ENCODE peak calls at places on chromosomes 4 and X, in seven cellular contexts. X, P, W, N, I, Y and V are unnamed samples.

GRCh38 chr4:1706358-1706757 is 5.8 kb downstream of the SLBP start:
- DNase-seq in X (no peak), P (no peak), W (no peak), N (no peak), I (no peak), Y (no peak), V (no peak)

GRCh38 chr4:88134536-88135361 is 23.7 kb downstream of the ABCG2 start:
- DNase-seq in X (no peak), P (no peak), W (no peak), N (no peak), I (no peak), Y (no peak), V (no peak)

GRCh38 chr4:54378461-54378860 is 149.4 kb downstream of the PDGFRA start:
- DNase-seq in X (no peak), P (no peak), W (no peak), N (no peak), I (no peak), Y (no peak), V (no peak)

GRCh38 chr4:6200922-6201362 is 593 bp upstream of the JAKMIP1 start:
- DNase-seq in X (no peak), P (no peak), W (no peak), N (no peak), I (no peak), Y (peak; percentile 2), V (no peak)

GRCh38 chr4:38768968-38769394 is 13.8 kb downstream of the TLR10 start:
- DNase-seq in X (no peak), P (no peak), W (no peak), N (no peak), I (no peak), Y (no peak), V (no peak)

GRCh38 chr4:41177016-41177415 is 37.3 kb downstream of the APBB2 start:
- DNase-seq in X (no peak), P (no peak), W (no peak), N (peak; percentile 84), I (no peak), Y (no peak), V (no peak)

GRCh38 chrX:45769919-45770582 is 569.4 kb upstream of the DIPK2B start:
- DNase-seq in X (no peak), P (no peak), W (peak; percentile 49), N (peak; percentile 77), I (peak; percentile 11), Y (peak; percentile 32), V (peak; percentile 41)

GRCh38 chr4:64882311-64883086 is 473.2 kb upstream of the TECRL start:
- DNase-seq in X (no peak), P (no peak), W (no peak), N (no peak), I (no peak), Y (no peak), V (no peak)

GRCh38 chrX:13319953-13320352 is at the start of gene ATXN3L:
- DNase-seq in X (no peak), P (no peak), W (no peak), N (no peak), I (no peak), Y (no peak), V (no peak)

GRCh38 chr4:100869266-100869665 is 351.4 kb upstream of the EMCN start:
- DNase-seq in X (no peak), P (no peak), W (no peak), N (peak; percentile 56), I (no peak), Y (no peak), V (no peak)

GRCh38 chr4:53908661-53909078 is 155.7 kb downstream of the CHIC2 start:
- DNase-seq in X (peak; percentile 82), P (peak; percentile 62), W (peak; percentile 78), N (peak; percentile 78), I (peak; percentile 13), Y (no peak), V (peak; percentile 42)

GRCh38 chr4:42396361-42397255 is 680 bp upstream of the SHISA3 start:
- DNase-seq in X (no peak), P (no peak), W (no peak), N (no peak), I (no peak), Y (no peak), V (peak; percentile 14)

GRCh38 chr4:87209696-87210095 is 10.7 kb downstream of the KLHL8 start:
- DNase-seq in X (no peak), P (no peak), W (no peak), N (peak; percentile 32), I (no peak), Y (peak; percentile 47), V (no peak)

GRCh38 chr4:4914965-4915845 is 55.7 kb downstream of the MSX1 start:
- DNase-seq in X (no peak), P (no peak), W (no peak), N (no peak), I (no peak), Y (no peak), V (no peak)

GRCh38 chr4:188435381-188435780 is 296.1 kb downstream of the TRIML1 start:
- DNase-seq in X (no peak), P (no peak), W (no peak), N (no peak), I (no peak), Y (no peak), V (no peak)

GRCh38 chrX:2351999-2352995 is 148.5 kb downstream of the DHRSX start:
- DNase-seq in X (no peak), P (no peak), W (no peak), N (peak; percentile 82), I (peak; percentile 24), Y (no peak), V (peak; percentile 3)

GRCh38 chrX:16484338-16484737 is 165.6 kb upstream of the S100G start:
- DNase-seq in X (peak; percentile 18), P (no peak), W (no peak), N (peak; percentile 82), I (no peak), Y (no peak), V (no peak)

GRCh38 chr4:10115271-10115656 is 1.3 kb downstream of the WDR1 start:
- DNase-seq in X (no peak), P (no peak), W (no peak), N (peak; percentile 49), I (no peak), Y (no peak), V (no peak)

GRCh38 chr4:180617203-180617602 is 1626.0 kb upstream of the TENM3 start:
- DNase-seq in X (no peak), P (no peak), W (peak; percentile 16), N (no peak), I (no peak), Y (no peak), V (no peak)

GRCh38 chr4:145840162-145840768 is 98.4 kb downstream of the ZNF827 start:
- DNase-seq in X (peak; percentile 61), P (peak; percentile 9), W (peak; percentile 36), N (no peak), I (no peak), Y (no peak), V (no peak)

GRCh38 chrX:38561951-38562719 is 793 bp downstream of the TSPAN7 start:
- DNase-seq in X (no peak), P (peak; percentile 31), W (peak; percentile 6), N (no peak), I (peak; percentile 46), Y (no peak), V (peak; percentile 51)

GRCh38 chrX:134646671-134647070 is 11.6 kb downstream of the PLAC1 start:
- DNase-seq in X (no peak), P (no peak), W (no peak), N (no peak), I (no peak), Y (no peak), V (no peak)

GRCh38 chr4:63296773-63297172 is 1112.5 kb downstream of the TECRL start:
- DNase-seq in X (no peak), P (peak; percentile 4), W (no peak), N (no peak), I (no peak), Y (no peak), V (no peak)

GRCh38 chr4:186240848-186241491 is 13.7 kb downstream of the KLKB1 start:
- DNase-seq in X (no peak), P (no peak), W (no peak), N (no peak), I (no peak), Y (no peak), V (no peak)

GRCh38 chrX:25034889-25035288 is 19.1 kb upstream of the ARX start:
- DNase-seq in X (no peak), P (no peak), W (no peak), N (no peak), I (no peak), Y (no peak), V (no peak)

GRCh38 chr4:48686369-48686768 is 93.7 kb downstream of the FRYL start:
- DNase-seq in X (no peak), P (no peak), W (no peak), N (no peak), I (no peak), Y (no peak), V (no peak)